ENCODE peak calls at places on chromosomes 3 and 15, in nine cellular contexts. S is lower lobe of right lung, F is upper lobe of right lung, N is neural progenitor cell, B is sigmoid colon, H is tibial artery, E is mammary epithelial cell, Y is psoas muscle, T is IMR-90. W is an unnamed sample. For H3K27me3, the result is how much of the 10 kb centered on the place peaks cover.

GRCh38 chr3:192566706-192567290 is 160.5 kb downstream of the FGF12 start:
- DNase-seq in S (peak), F (peak), N (peak), B (peak), H (peak), E (peak), Y (peak), T (peak), W (peak)

GRCh38 chr3:16890605-16891333 is 6.0 kb downstream of the PLCL2 start:
- DNase-seq in S (no peak), F (no peak), N (no peak), B (no peak), H (no peak), E (no peak), Y (no peak), T (peak), W (no peak)

GRCh38 chr3:151135548-151136337 is 50.3 kb downstream of the MED12L start:
- DNase-seq in S (peak), F (peak), N (no peak), B (no peak), H (no peak), E (no peak), Y (no peak), T (no peak), W (no peak)

GRCh38 chr3:36493051-36493450 is 112.7 kb downstream of the STAC start:
- DNase-seq in S (no peak), F (no peak), N (no peak), B (no peak), H (no peak), E (no peak), Y (no peak), T (no peak), W (no peak)

GRCh38 chr3:56845505-56845904 is 43.8 kb upstream of the ARHGEF3 start:
- DNase-seq in S (no peak), F (no peak), N (no peak), B (no peak), H (no peak), E (no peak), Y (no peak), T (no peak), W (no peak)

GRCh38 chr3:26118165-26118564 is 328.3 kb downstream of the OXSM start:
- DNase-seq in S (no peak), F (no peak), N (peak), B (no peak), H (no peak), E (no peak), Y (no peak), T (no peak), W (no peak)

GRCh38 chr3:87333393-87333892 is 57.1 kb upstream of the POU1F1 start:
- DNase-seq in S (no peak), F (no peak), N (no peak), B (no peak), H (no peak), E (peak), Y (no peak), T (peak), W (no peak)

GRCh38 chr15:39118510-39118909 is 462.4 kb upstream of the THBS1 start:
- DNase-seq in S (no peak), F (no peak), N (no peak), B (no peak), H (no peak), E (peak), Y (no peak), T (peak), W (no peak)

GRCh38 chr3:147419062-147419701 is 10.0 kb downstream of the ZIC1 start:
- DNase-seq in S (no peak), F (no peak), N (peak), B (no peak), H (no peak), E (no peak), Y (peak), T (peak), W (no peak)

GRCh38 chr3:111592941-111593340 is 2.2 kb downstream of the ZBED2 start:
- DNase-seq in S (no peak), F (no peak), N (peak), B (no peak), H (no peak), E (no peak), Y (no peak), T (no peak), W (no peak)

GRCh38 chr3:111594205-111594604 is 941 bp downstream of the ZBED2 start:
- DNase-seq in S (no peak), F (no peak), N (no peak), B (no peak), H (no peak), E (peak), Y (no peak), T (peak), W (no peak)

GRCh38 chr3:111594781-111595180 is 365 bp downstream of the ZBED2 start:
- DNase-seq in S (no peak), F (no peak), N (no peak), B (no peak), H (no peak), E (no peak), Y (no peak), T (no peak), W (no peak)

GRCh38 chr3:111592143-111592542 is 3.0 kb downstream of the ZBED2 start:
- DNase-seq in S (no peak), F (no peak), N (no peak), B (no peak), H (no peak), E (no peak), Y (no peak), T (peak), W (no peak)

DNA sequence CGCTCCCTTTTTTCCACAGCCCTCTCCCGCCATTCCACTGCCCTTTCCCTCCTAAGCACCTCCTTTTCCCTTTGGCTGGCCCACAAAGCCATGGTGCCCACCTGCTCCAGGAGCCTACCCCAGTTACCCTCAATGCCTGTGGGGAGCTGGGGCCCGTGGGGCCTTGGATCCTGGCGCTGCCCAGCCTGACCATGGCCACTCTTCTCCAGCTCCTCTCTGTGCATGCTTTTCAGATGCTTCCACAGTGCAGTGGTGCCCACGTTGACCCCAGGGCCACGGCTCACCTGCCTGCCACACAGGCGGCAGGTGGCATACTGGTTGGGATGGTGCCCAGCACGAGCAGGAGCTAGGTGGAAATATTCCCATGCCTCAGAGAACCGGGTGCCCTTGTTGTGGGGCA is 1.5 kb downstream of the ZBED2 start:
- DNase-seq in S (no peak), F (peak), N (no peak), B (no peak), H (no peak), E (no peak), Y (no peak), T (no peak), W (no peak)
- H3K4me3 ChIP-seq in S (no peak), F (no peak), N (no peak), B (no peak), H (no peak), E (peak), Y (no peak), T (no peak), W (no peak)

GRCh38 chr3:32819086-32819450 is 1.3 kb downstream of the TRIM71 start:
- DNase-seq in S (no peak), F (no peak), N (no peak), B (no peak), H (no peak), E (no peak), Y (no peak), T (no peak), W (no peak)
- H3K27me3 ChIP-seq in S (half or more), F (under half), N (under half), B (half or more), H (half or more), E (half or more), Y (half or more), T (half or more), W (half or more)

DNA sequence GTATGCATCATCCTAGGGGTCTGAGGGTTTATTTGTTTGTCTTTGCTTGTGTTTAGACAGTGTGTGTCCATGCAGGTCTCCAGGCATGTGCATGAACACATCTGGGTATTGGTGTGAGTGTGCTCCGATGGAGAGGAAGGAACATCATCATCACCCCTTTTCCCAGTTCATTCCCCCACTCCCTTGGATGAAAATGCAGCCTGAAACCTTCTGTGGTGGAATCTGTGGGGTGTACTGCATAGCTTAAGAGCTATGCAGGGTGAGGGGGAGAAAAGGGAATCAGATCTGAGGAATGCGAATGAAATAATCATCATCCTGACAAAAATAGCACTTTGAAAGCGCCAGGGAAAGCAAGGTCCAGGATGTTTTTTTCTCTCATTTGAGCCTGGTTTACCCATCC is 520.1 kb downstream of the NTRK3 start:
- DNase-seq in S (no peak), F (no peak), N (no peak), B (no peak), H (no peak), E (no peak), Y (no peak), T (peak), W (no peak)
- H3K27ac ChIP-seq in S (no peak), F (no peak), N (no peak), B (no peak), H (no peak), E (no peak), Y (no peak), T (no peak), W (no peak)

DNA sequence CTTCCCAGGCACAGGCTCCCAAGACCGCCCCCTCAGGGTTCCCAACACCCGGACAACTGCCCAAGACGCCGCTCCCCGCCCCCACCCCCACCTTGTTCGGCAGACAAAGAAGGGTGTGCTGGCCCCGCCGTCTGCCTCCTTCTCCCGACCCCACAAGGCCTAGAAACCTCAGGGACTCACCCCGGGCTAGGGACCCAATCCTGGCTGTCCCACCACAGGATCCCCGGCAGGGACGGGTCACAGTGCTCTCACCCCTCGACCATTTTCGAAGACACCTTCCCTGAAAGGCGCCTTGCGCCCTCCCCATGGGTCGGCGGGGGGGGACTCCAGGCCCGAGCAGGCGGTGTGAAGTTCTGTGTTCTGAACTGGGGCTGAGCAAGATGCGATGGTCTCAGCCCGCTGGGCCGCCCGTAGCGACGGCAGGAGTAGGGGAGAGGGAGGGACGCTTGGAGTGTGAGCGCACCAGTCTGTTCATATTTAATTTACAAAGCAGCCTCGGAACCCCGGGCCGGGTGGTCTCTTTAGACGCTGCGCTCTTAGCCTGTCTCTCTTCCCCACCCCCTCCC is 1.5 kb upstream of the ISLR2 start:
- DNase-seq in S (no peak), F (no peak), N (peak), B (no peak), H (no peak), E (no peak), Y (peak), T (no peak), W (no peak)
- H3K4me3 ChIP-seq in S (peak), F (peak), N (peak), B (peak), H (peak), E (no peak), Y (peak), T (no peak), W (peak)

GRCh38 chr15:79299836-79300235 is 11.1 kb upstream of the TMED3 start:
- DNase-seq in S (no peak), F (no peak), N (no peak), B (no peak), H (no peak), E (no peak), Y (no peak), T (no peak), W (no peak)
- H3K27me3 ChIP-seq in S (under half), F (under half), N (half or more), B (under half), H (under half), E (under half), Y (under half), T (under half), W (under half)

DNA sequence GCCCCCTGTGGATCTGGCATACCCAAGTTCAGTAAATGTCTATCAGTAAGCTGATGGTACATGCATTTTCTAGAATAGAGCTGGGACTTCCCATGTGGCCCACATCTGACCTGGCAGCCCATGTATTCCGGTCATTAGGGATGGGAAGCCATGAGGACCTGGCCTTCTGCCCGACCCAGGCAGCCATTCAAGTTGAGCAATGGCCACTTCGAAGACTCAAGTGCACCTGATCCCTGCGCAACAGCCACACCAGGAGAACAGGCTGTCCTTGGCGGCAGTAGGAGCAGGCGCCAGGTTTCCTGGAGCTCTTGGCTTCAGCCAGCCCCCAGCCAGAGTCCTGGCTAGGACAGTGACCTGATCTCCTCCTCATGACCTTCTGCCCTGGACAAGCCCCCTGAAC is 14.6 kb downstream of the HEMK1 start:
- DNase-seq in S (peak), F (peak), N (no peak), B (peak), H (peak), E (no peak), Y (peak), T (no peak), W (peak)
- H3K27ac ChIP-seq in S (peak), F (peak), N (no peak), B (peak), H (no peak), E (no peak), Y (peak), T (no peak), W (peak)

DNA sequence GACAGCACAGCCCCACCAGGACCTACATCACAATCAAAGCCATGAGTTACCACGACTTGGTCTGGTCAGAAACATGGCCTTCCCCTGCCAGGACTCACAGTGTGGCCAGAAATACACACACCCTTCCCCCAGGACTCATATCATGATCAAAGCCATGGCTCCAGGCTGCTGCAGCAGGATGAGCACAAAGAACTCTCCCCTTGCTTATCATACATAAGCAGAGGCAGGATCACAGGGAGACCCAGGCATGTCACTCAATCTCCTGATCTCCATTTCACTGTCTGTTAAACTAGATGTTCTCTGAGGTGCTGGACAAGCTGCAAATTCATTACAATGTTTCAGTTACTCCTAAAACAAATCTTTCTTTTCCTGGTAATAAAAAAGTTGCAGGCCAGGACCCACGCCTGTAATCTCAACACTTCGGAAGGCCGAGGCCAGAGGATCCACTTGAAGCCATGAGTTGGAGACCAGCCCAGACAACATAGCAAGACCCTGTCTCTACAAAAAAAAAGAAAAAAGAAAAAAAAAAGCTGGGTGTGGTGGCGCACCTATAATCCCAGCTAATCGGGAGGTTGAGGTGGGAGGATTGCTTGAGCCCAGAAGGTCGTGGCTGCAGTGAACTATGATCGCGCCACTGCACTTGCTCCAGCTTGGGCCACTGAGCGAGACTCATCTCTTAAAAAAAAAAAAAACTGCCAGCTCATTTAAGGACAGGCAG is 1.2 kb downstream of the PFKFB4 start:
- DNase-seq in S (no peak), F (no peak), N (no peak), B (no peak), H (no peak), E (no peak), Y (no peak), T (no peak), W (no peak)
- H3K4me3 ChIP-seq in S (peak), F (no peak), N (peak), B (no peak), H (no peak), E (no peak), Y (no peak), T (peak), W (no peak)

GRCh38 chr3:181700168-181701087 is 11.3 kb upstream of the SOX2 start:
- DNase-seq in S (no peak), F (no peak), N (peak), B (no peak), H (no peak), E (peak), Y (peak), T (peak), W (peak)

GRCh38 chr3:181695661-181696491 is 15.8 kb upstream of the SOX2 start:
- DNase-seq in S (peak), F (no peak), N (peak), B (no peak), H (no peak), E (no peak), Y (no peak), T (no peak), W (no peak)

GRCh38 chr3:181696641-181697230 is 15.0 kb upstream of the SOX2 start:
- DNase-seq in S (no peak), F (no peak), N (no peak), B (no peak), H (no peak), E (no peak), Y (no peak), T (no peak), W (no peak)

GRCh38 chr3:181699171-181699903 is 12.4 kb upstream of the SOX2 start:
- DNase-seq in S (no peak), F (no peak), N (peak), B (no peak), H (no peak), E (peak), Y (no peak), T (no peak), W (no peak)

GRCh38 chr3:181698263-181698944 is 13.3 kb upstream of the SOX2 start:
- DNase-seq in S (no peak), F (no peak), N (no peak), B (no peak), H (no peak), E (peak), Y (no peak), T (no peak), W (no peak)
- H3K27me3 ChIP-seq in S (half or more), F (half or more), N (under half), B (half or more), H (half or more), E (under half), Y (half or more), T (under half), W (half or more)

GRCh38 chr3:132416807-132417694 is at the start of gene DNAJC13:
- DNase-seq in S (peak), F (peak), N (peak), B (peak), H (peak), E (peak), Y (peak), T (peak), W (peak)

GRCh38 chr3:132418916-132419315 is 1.6 kb downstream of the DNAJC13 start:
- DNase-seq in S (no peak), F (no peak), N (no peak), B (no peak), H (no peak), E (no peak), Y (no peak), T (no peak), W (no peak)

GRCh38 chr3:132422531-132422930 is 5.2 kb downstream of the DNAJC13 start:
- DNase-seq in S (no peak), F (no peak), N (no peak), B (no peak), H (no peak), E (no peak), Y (no peak), T (no peak), W (no peak)

GRCh38 chr3:132417695-132418520 is 606 bp downstream of the DNAJC13 start:
- DNase-seq in S (peak), F (peak), N (peak), B (peak), H (peak), E (peak), Y (peak), T (peak), W (peak)

GRCh38 chr3:132421832-132422231 is 4.5 kb downstream of the DNAJC13 start:
- DNase-seq in S (no peak), F (no peak), N (no peak), B (no peak), H (no peak), E (no peak), Y (no peak), T (peak), W (no peak)
- H3K27ac ChIP-seq in S (no peak), F (no peak), N (no peak), B (no peak), H (no peak), E (no peak), Y (no peak), T (peak), W (no peak)